ENCODE peak calls at places on chromosomes 12 and 14, in eight cellular contexts. B, X, V, I, S, J, T and K are unnamed samples.

GRCh38 chr12:41856228-41856627 is 288.4 kb downstream of the GXYLT1 start:
- DNase-seq in B (no peak), X (no peak), V (no peak), I (no peak), S (no peak), J (no peak), T (no peak), K (no peak)

GRCh38 chr14:66359500-66359899 is 126.7 kb upstream of the CCDC196 start:
- DNase-seq in B (no peak), X (no peak), V (peak), I (no peak), S (peak), J (peak), T (no peak), K (no peak)

GRCh38 chr14:55889124-55889523 is 229.1 kb upstream of the PELI2 start:
- DNase-seq in B (no peak), X (no peak), V (no peak), I (no peak), S (no peak), J (no peak), T (no peak), K (no peak)

GRCh38 chr14:52314521-52315354 is 626 bp downstream of the PTGER2 start:
- DNase-seq in B (peak), X (peak), V (peak), I (peak), S (no peak), J (no peak), T (no peak), K (peak)

GRCh38 chr12:104569348-104570173 is 112.8 kb downstream of the CHST11 start:
- DNase-seq in B (no peak), X (peak), V (peak), I (peak), S (peak), J (no peak), T (no peak), K (peak)

GRCh38 chr12:87866602-87867292 is 162.5 kb downstream of the C12orf50 start:
- DNase-seq in B (no peak), X (no peak), V (peak), I (no peak), S (no peak), J (peak), T (no peak), K (no peak)

GRCh38 chr12:1801285-1801975 is 18.9 kb upstream of the LRTM2 start:
- DNase-seq in B (no peak), X (no peak), V (no peak), I (peak), S (no peak), J (no peak), T (peak), K (no peak)

GRCh38 chr12:63496654-63497053 is 171.6 kb downstream of the DPY19L2 start:
- DNase-seq in B (no peak), X (no peak), V (no peak), I (no peak), S (no peak), J (no peak), T (no peak), K (no peak)

GRCh38 chr14:76868453-76869170 is 42.4 kb downstream of the LRRC74A start:
- DNase-seq in B (no peak), X (no peak), V (no peak), I (no peak), S (no peak), J (no peak), T (no peak), K (no peak)
- TF ChIP-seq CTCF in B (no peak), X (no peak), V (no peak), I (no peak), S (no peak), J (no peak), T (no peak), K (no peak)

GRCh38 chr12:106957617-106958016 is 1.9 kb downstream of the TMEM263 start:
- DNase-seq in B (no peak), X (no peak), V (no peak), I (no peak), S (no peak), J (no peak), T (no peak), K (no peak)

GRCh38 chr12:106955377-106956047 is at the start of gene TMEM263:
- DNase-seq in B (peak), X (peak), V (peak), I (peak), S (peak), J (peak), T (peak), K (peak)

GRCh38 chr12:106953352-106954260 is 2.1 kb upstream of the TMEM263 start:
- DNase-seq in B (no peak), X (no peak), V (no peak), I (no peak), S (no peak), J (no peak), T (no peak), K (no peak)

GRCh38 chr12:106954462-106955376 is 988 bp upstream of the TMEM263 start:
- DNase-seq in B (peak), X (peak), V (no peak), I (peak), S (peak), J (peak), T (no peak), K (peak)

DNA sequence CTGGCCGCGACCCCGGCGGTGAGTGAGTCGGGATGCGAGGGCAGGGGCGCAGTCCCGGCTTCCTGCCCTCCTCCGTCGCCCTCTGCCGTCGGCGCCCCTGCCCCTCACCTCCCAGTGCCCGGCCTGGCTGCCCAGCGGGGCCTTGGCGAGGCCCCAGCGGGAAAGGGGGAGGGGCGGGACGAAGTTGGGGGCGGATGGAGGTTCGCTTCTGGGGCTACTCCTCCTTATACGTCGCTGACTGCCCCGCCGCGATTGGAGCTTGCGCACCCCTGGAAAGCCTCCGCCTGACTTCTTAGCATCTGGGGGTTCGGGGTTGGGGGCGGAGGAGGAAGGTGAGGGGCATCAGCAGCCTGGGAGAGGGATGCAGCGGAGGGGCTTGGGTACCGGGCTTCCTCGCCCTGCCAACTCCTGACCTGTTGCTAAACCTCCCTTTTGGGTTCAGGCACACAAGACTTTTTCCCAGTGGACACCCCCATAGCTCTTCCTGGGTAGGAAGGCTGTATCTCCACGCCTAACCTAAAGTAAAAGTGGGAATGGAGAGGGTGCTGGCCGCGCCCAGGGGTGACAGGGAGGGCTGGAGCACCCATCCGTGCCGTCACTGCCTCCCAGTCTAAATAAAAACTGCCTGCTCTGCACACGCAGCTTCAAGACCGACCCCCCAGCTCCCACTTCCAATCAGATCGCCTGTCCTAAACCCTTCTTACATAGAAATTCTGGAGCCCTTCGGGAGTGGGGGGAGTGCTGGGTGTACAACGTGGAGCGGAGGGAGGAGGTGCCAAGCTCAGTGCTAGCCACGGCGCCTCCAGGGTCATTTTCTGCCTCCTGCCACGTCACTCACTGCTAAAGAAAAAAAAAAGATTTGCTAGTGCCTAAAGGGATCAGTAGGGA is 585 bp downstream of the TMEM263 start:
- DNase-seq in B (peak), X (peak), V (peak), I (peak), S (peak), J (peak), T (peak), K (peak)
- TF ChIP-seq CTCF in B (peak), X (no peak), V (no peak), I (no peak), S (no peak), J (no peak), T (no peak), K (no peak)

DNA sequence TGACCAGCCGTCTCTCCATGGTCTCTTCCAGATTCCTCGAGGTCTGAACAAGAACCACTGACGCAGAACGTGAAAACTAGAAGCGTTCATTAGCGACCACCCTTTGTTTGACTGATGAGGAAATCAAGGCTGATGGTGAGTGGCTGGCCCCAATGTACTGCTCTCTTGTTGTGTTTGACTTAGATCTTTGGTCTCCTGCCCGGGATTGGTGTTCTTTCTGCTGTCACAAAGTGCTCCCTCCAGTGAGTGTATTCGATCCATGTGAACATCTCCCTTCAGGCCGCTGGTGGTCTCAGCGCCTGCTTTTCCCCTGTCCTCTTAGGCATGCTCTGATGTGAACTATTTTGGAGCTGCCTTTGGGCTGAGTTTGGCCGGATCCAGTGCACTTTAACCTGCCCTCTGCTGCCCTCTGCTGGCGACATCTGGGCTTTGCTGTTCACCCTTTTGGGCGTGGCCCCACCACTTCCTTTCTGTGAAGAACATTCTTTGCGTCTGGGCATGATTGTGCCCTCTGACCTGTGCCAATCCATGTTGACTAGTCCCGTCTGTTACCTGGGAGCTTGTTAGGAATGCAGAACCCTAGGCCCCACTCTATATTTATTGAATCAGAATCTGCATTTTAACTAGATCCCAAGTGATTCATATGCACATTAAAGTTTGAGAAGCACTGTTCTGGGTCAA is 279.1 kb downstream of the TTC6 start:
- DNase-seq in B (peak), X (peak), V (peak), I (peak), S (peak), J (peak), T (no peak), K (peak)
- TF ChIP-seq CTCF in B (peak), X (peak), V (peak), I (peak), S (peak), J (peak), T (peak), K (no peak)

DNA sequence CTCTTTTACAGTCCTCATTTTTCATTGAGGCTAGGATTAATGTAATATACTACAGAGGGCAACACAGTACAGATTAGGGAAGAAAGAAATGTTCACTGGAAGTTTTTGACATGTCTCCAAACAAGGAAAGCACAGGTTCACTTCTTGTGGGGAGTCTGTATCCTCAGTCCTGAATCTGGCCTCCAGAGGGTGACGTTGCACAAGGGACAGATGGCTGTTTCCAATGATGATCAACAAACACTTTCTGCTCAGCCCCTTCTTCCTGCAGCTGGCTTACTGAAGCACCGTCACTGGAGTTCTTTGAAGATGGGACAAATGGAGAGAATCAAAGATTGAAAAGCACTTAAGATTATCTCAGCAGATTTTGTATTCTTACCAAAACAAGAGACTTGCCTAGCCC is 123.3 kb upstream of the OR4E1 start:
- DNase-seq in B (no peak), X (no peak), V (no peak), I (no peak), S (no peak), J (no peak), T (no peak), K (no peak)
- TF ChIP-seq CTCF in B (no peak), X (no peak), V (no peak), I (no peak), S (no peak), J (no peak), T (no peak), K (no peak)